ENCODE peak calls at places on chromosomes 13 and 19, in four cellular contexts. S is GM10248, R is iPS DF 19.7, V is NCI-H146. F is an unnamed sample.
A peak's percentile ranks its signal among the peaks of the same experiment; 100 is the strongest.

GRCh38 chr19:10553943-10554381 is 10.3 kb downstream of the ATG4D start:
- DNase-seq in S (peak; percentile 71), R (no peak), V (no peak), F (no peak)

GRCh38 chr19:54339646-54340358 is 840 bp upstream of the LILRA4 start:
- DNase-seq in S (no peak), R (no peak), V (no peak), F (no peak)

GRCh38 chr19:17656970-17657369 is 31.2 kb downstream of the UNC13A start:
- DNase-seq in S (no peak), R (no peak), V (no peak), F (no peak)

GRCh38 chr13:90872491-90873025 is 474.9 kb upstream of the MIR17HG start:
- DNase-seq in S (no peak), R (no peak), V (no peak), F (no peak)

GRCh38 chr13:87754097-87754496 is 82.9 kb downstream of the SLITRK5 start:
- DNase-seq in S (no peak), R (no peak), V (no peak), F (no peak)

GRCh38 chr13:48626077-48626449 is 27.7 kb upstream of the CYSLTR2 start:
- DNase-seq in S (no peak), R (no peak), V (no peak), F (peak; percentile 82)

GRCh38 chr13:20125129-20125782 is 35.6 kb downstream of the GJA3 start:
- DNase-seq in S (no peak), R (no peak), V (no peak), F (no peak)

GRCh38 chr13:44406617-44407016 is 33.0 kb downstream of the SERP2 start:
- DNase-seq in S (no peak), R (no peak), V (no peak), F (no peak)

GRCh38 chr13:111177081-111177711 is 62.1 kb downstream of the ARHGEF7 start:
- DNase-seq in S (no peak), R (no peak), V (no peak), F (no peak)

GRCh38 chr19:31256601-31256990 is 92.6 kb downstream of the TSHZ3 start:
- DNase-seq in S (no peak), R (no peak), V (no peak), F (no peak)